ENCODE peak calls at places on chromosomes 5 and 9, in four cellular contexts. G is breast epithelium, M is pancreas, Q is GM23338. X is an unnamed sample. For H3K36me3, the result is how much of the 10 kb centered on the place peaks cover.

GRCh38 chr5:155839251-155840037 is 487.5 kb upstream of the SGCD start:
- DNase-seq in G (no peak), M (no peak), Q (peak), X (peak)

GRCh38 chr5:55218966-55219365 is 8.1 kb downstream of the MCIDAS start:
- DNase-seq in M (peak), G (no peak), Q (peak), X (no peak)

GRCh38 chr5:59798862-59799667 is 94.5 kb downstream of the PDE4D start:
- DNase-seq in M (no peak), Q (no peak), G (no peak), X (peak)

GRCh38 chr5:90939208-90939607 is 380.6 kb downstream of the ADGRV1 start:
- DNase-seq in Q (no peak), G (no peak), M (no peak), X (no peak)

GRCh38 chr9:131420913-131421312 is 27.0 kb downstream of the PRRC2B start:
- DNase-seq in M (no peak), G (peak), Q (peak), X (no peak)

GRCh38 chr9:17018001-17018491 is 116.8 kb upstream of the CNTLN start:
- DNase-seq in Q (no peak), M (no peak), G (no peak), X (no peak)

GRCh38 chr9:25003686-25004085 is 458.0 kb upstream of the IZUMO3 start:
- DNase-seq in M (no peak), Q (peak), G (no peak), X (no peak)

GRCh38 chr5:14144586-14145355 is 1.6 kb downstream of the TRIO start:
- DNase-seq in Q (peak), G (peak), M (peak), X (peak)

GRCh38 chr9:131776473-131776872 is 36.6 kb upstream of the RAPGEF1 start:
- DNase-seq in M (no peak), Q (peak), G (no peak), X (peak)

GRCh38 chr5:132962429-132962928 is 955 bp downstream of the AFF4 start:
- DNase-seq in Q (peak), G (no peak), M (peak), X (peak)

GRCh38 chr5:23389543-23390215 is 117.7 kb upstream of the PRDM9 start:
- DNase-seq in Q (no peak), M (no peak), G (no peak), X (no peak)

GRCh38 chr9:3224931-3225330 is 300.9 kb downstream of the RFX3 start:
- DNase-seq in G (no peak), Q (no peak), M (no peak), X (peak)

GRCh38 chr5:13234-13633 is 78.7 kb upstream of the PLEKHG4B start:
- DNase-seq in G (no peak), M (no peak), Q (no peak), X (no peak)

GRCh38 chr5:95801961-95802360 is 20.6 kb downstream of the GLRX start:
- DNase-seq in G (no peak), Q (no peak), M (no peak), X (no peak)

GRCh38 chr9:30235068-30235467 is 2149.4 kb upstream of the ACO1 start:
- DNase-seq in M (no peak), Q (no peak), G (no peak), X (no peak)

GRCh38 chr5:77249475-77249874 is 39.0 kb downstream of the PDE8B start:
- DNase-seq in G (no peak), M (no peak), Q (no peak), X (no peak)

GRCh38 chr9:121655231-121655755 is 3.9 kb downstream of the DAB2IP start:
- DNase-seq in Q (no peak), M (no peak), G (no peak), X (no peak)

GRCh38 chr9:133119039-133119438 is 2.0 kb downstream of the RALGDS start:
- DNase-seq in G (no peak), M (no peak), Q (no peak), X (no peak)

GRCh38 chr9:4866239-4866969 is 73.7 kb downstream of the RCL1 start:
- DNase-seq in M (no peak), G (no peak), Q (no peak), X (no peak)

GRCh38 chr5:77893225-77893860 is 117.2 kb upstream of the TBCA start:
- DNase-seq in Q (no peak), M (no peak), G (no peak), X (peak)

GRCh38 chr9:77916410-77916819 is 115.2 kb downstream of the GNAQ start:
- DNase-seq in G (no peak), M (no peak), Q (no peak), X (no peak)

GRCh38 chr5:67826296-67826695 is 389.3 kb upstream of the PIK3R1 start:
- DNase-seq in M (no peak), G (no peak), Q (no peak), X (no peak)

GRCh38 chr9:134644715-134645606 is 3.4 kb downstream of the COL5A1 start:
- DNase-seq in G (peak), Q (no peak), M (peak), X (peak)

DNA sequence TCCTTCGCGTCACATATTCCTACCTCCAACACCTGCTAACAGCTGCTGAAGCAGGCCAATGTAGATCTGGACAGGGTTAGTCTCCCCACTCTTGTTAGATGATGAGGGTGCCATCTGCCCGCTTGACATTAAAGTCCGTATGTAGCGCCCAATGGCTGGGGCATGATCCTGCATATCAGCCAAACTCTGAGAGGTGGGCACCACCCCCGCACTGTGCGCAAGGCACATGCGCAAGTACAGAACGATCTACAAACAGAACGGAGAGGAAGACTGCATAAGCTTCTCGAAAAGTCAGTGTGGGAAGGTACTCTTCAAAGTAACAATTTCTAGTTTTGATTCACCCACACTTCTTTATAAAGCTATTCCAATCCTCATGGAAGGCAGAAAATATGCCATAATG is 69.8 kb downstream of the ECPAS start:
- DNase-seq in M (no peak), G (no peak), Q (no peak), X (no peak)
- H3K4me3 ChIP-seq in M (no peak), G (no peak), Q (no peak), X (no peak)

GRCh38 chr5:171453056-171453725 is 33.7 kb downstream of the FGF18 start:
- DNase-seq in M (no peak), Q (peak), G (no peak), X (no peak)
- TF ChIP-seq CTCF in M (no peak), Q (peak), G (no peak), X (no peak)

GRCh38 chr5:151250346-151251000 is 2.5 kb upstream of the GM2A start:
- DNase-seq in Q (no peak), G (no peak), M (no peak), X (no peak)
- H3K36me3 ChIP-seq in Q (under half), G (under half), M (under half), X (under half)

GRCh38 chr5:6163913-6164312 is 214.4 kb downstream of the MED10 start:
- DNase-seq in G (no peak), Q (no peak), M (no peak), X (no peak)

GRCh38 chr5:6159864-6160199 is 218.5 kb downstream of the MED10 start:
- DNase-seq in M (no peak), Q (peak), G (no peak), X (no peak)

GRCh38 chr5:6162175-6162574 is 216.2 kb downstream of the MED10 start:
- DNase-seq in M (no peak), Q (no peak), G (no peak), X (no peak)

GRCh38 chr5:6161257-6161656 is 217.1 kb downstream of the MED10 start:
- DNase-seq in M (no peak), Q (no peak), G (no peak), X (no peak)

DNA sequence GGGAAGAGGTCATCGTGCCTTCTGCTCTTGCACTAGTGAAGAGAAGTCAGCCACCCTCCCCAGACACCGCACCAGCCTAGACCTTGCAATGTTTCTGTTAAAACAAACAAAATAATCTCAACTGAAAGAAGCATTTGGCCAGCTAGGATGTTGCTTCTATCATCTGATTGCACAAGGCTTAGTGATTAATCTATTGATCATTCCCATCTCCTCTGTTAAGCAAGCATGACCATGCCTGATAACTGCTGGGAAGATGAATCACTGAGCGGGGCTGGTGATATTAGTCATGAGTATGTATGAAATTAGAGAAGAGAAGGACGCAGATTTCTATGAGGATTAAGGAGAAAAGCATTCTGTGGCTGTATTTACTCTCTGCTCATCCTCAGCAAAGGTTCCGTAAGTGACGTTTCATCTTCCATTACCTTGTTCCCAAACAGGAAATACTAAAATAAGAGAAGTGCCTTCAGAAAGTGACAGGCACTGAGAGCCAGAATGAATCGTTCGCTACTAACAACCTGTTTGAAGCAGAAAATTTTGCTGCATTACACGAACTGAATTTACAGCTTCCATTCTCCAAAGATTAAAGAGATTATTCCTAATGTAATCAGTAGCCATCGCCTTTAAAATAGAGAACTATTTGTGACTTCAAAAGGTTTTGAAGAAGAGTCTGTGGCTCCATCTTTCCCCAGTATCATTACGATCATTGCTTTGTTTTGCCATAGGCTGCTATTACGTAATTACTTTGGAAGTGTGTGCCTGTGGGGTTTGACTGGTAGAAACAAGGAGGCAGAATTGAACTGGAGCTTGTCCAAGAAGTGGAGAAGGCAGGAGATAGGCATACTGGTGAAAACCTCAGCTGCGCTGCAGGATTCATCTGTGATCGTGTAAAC is 219.1 kb downstream of the MED10 start:
- DNase-seq in G (no peak), Q (no peak), M (no peak), X (no peak)
- H3K4me3 ChIP-seq in G (peak), Q (no peak), M (no peak), X (no peak)

DNA sequence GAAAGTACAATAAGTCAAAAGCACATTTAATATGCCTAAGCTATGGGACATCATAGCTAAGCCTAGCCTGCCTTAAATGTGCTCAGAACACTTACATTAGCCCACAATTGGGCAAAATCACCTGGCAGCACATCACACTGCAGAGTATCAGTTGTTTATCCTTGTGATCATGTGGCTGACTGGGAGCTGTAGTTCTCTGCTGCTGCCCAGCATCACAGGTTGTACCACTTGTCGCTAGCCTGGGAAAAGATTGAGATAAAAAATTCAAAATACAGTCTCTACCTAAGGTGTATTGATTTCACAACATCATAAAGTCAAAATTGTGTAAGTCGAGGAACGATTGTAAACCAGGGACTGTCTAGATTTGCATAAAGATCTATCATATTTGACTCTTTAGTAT is 58.6 kb downstream of the CAMK4 start:
- DNase-seq in Q (no peak), M (no peak), G (no peak), X (no peak)
- TF ChIP-seq CTCF in Q (no peak), M (no peak), G (no peak), X (no peak)

X was measured in A673.